ENCODE peak calls at places on chromosomes 6 and 20, in four cellular contexts. C is OCI-LY7, O is foreskin fibroblast, F is fibroblast of pulmonary artery. G is an unnamed sample.

GRCh38 chr20:48625136-48625900 is 202.5 kb downstream of the PREX1 start:
- DNase-seq in C (no peak), O (no peak), F (no peak), G (no peak)

GRCh38 chr6:29504961-29505360 is 17.2 kb upstream of the MAS1L start:
- DNase-seq in C (no peak), O (no peak), F (no peak), G (no peak)

GRCh38 chr20:54938707-54939106 is 463.3 kb downstream of the DOK5 start:
- DNase-seq in C (no peak), O (no peak), F (no peak), G (no peak)

GRCh38 chr6:148747493-148748160 is 797 bp downstream of the UST start:
- DNase-seq in C (peak), O (no peak), F (peak), G (peak)

GRCh38 chr6:115358616-115359015 is 702.1 kb downstream of the FRK start:
- DNase-seq in C (no peak), O (no peak), F (no peak), G (no peak)

GRCh38 chr20:58075980-58076749 is 152.3 kb downstream of the ANKRD60 start:
- DNase-seq in C (no peak), O (no peak), F (peak), G (no peak)

GRCh38 chr6:131652472-131652871 is 15.4 kb downstream of the ENPP3 start:
- DNase-seq in C (no peak), O (no peak), F (no peak), G (no peak)

GRCh38 chr6:155040946-155041345 is 45.8 kb downstream of the TIAM2 start:
- DNase-seq in C (no peak), O (no peak), F (no peak), G (no peak)

GRCh38 chr20:32898721-32899120 is 40.0 kb downstream of the EFCAB8 start:
- DNase-seq in C (no peak), O (peak), F (peak), G (no peak)

GRCh38 chr6:128186724-128187123 is 285.9 kb upstream of the THEMIS start:
- DNase-seq in C (no peak), O (no peak), F (no peak), G (no peak)

GRCh38 chr20:25623225-25623735 is 534 bp downstream of the NANP start:
- DNase-seq in C (peak), O (peak), F (no peak), G (peak)

GRCh38 chr20:57948177-57948955 is 238.6 kb upstream of the PMEPA1 start:
- DNase-seq in C (no peak), O (no peak), F (no peak), G (no peak)

GRCh38 chr6:34723203-34723602 is 26.6 kb upstream of the ILRUN start:
- DNase-seq in C (no peak), O (no peak), F (peak), G (no peak)

GRCh38 chr6:166456360-166457156 is 73.8 kb upstream of the MPC1 start:
- DNase-seq in C (peak), O (no peak), F (peak), G (no peak)

GRCh38 chr20:54474866-54475265 is 527 bp upstream of the DOK5 start:
- DNase-seq in C (no peak), O (no peak), F (no peak), G (no peak)

GRCh38 chr6:43450699-43451131 is 4.6 kb downstream of the DLK2 start:
- DNase-seq in C (no peak), O (no peak), F (no peak), G (no peak)

GRCh38 chr6:166911248-166911677 is 45.1 kb downstream of the RNASET2 start:
- DNase-seq in C (peak), O (no peak), F (no peak), G (no peak)

GRCh38 chr6:165766457-165766856 is 103.4 kb upstream of the PDE10A start:
- DNase-seq in C (no peak), O (no peak), F (peak), G (no peak)

GRCh38 chr20:47508228-47508752 is 6.6 kb downstream of the NCOA3 start:
- DNase-seq in C (peak), O (no peak), F (no peak), G (no peak)

GRCh38 chr6:74357329-74357728 is 661.3 kb downstream of the CD109 start:
- DNase-seq in C (no peak), O (no peak), F (peak), G (no peak)

GRCh38 chr20:3964719-3965118 is 50.6 kb downstream of the RNF24 start:
- DNase-seq in C (no peak), O (no peak), F (no peak), G (no peak)

GRCh38 chr20:44756956-44757355 is 11.3 kb downstream of the KCNK15 start:
- DNase-seq in C (no peak), O (no peak), F (no peak), G (no peak)

GRCh38 chr6:149254241-149254640 is 63.3 kb upstream of the TAB2 start:
- DNase-seq in C (no peak), O (no peak), F (no peak), G (no peak)

GRCh38 chr6:57147955-57148858 is 23.9 kb upstream of the BAG2 start:
- DNase-seq in C (no peak), O (no peak), F (no peak), G (no peak)

GRCh38 chr20:24470031-24470781 is 777 bp downstream of the SYNDIG1 start:
- DNase-seq in C (no peak), O (no peak), F (no peak), G (no peak)

GRCh38 chr6:106084106-106084963 is 1.8 kb upstream of the PRDM1 start:
- DNase-seq in C (peak), O (peak), F (peak), G (peak)

GRCh38 chr6:154041001-154041400 is 2.0 kb downstream of the OPRM1 start:
- DNase-seq in C (no peak), O (no peak), F (no peak), G (no peak)

GRCh38 chr6:126812651-126813050 is 305.8 kb upstream of the RSPO3 start:
- DNase-seq in C (no peak), O (peak), F (peak), G (no peak)

GRCh38 chr20:24610341-24611115 is 141.1 kb downstream of the SYNDIG1 start:
- DNase-seq in C (no peak), O (no peak), F (no peak), G (no peak)

GRCh38 chr20:55086421-55086820 is 611.0 kb downstream of the DOK5 start:
- DNase-seq in C (no peak), O (no peak), F (no peak), G (no peak)

GRCh38 chr6:117573006-117573680 is 29.2 kb downstream of the GOPC start:
- DNase-seq in C (no peak), O (no peak), F (no peak), G (no peak)

GRCh38 chr20:20932156-20932555 is 174.0 kb downstream of the LINC00237 start:
- DNase-seq in C (no peak), O (no peak), F (no peak), G (no peak)

GRCh38 chr6:16109659-16110300 is 19.1 kb upstream of the MYLIP start:
- DNase-seq in C (no peak), O (no peak), F (no peak), G (no peak)

GRCh38 chr20:20712004-20712473 is 405 bp downstream of the RALGAPA2 start:
- DNase-seq in C (no peak), O (no peak), F (no peak), G (no peak)

GRCh38 chr20:57849126-57849867 is 139.5 kb upstream of the PMEPA1 start:
- DNase-seq in C (no peak), O (no peak), F (peak), G (no peak)

GRCh38 chr6:139778688-139779087 is 404.2 kb upstream of the CITED2 start:
- DNase-seq in C (no peak), O (no peak), F (peak), G (no peak)

GRCh38 chr6:100880149-100880900 is 804 bp downstream of the ASCC3 start:
- DNase-seq in C (no peak), O (peak), F (peak), G (no peak)

GRCh38 chr6:20534906-20535305 is 649 bp downstream of the CDKAL1 start:
- DNase-seq in C (peak), O (no peak), F (no peak), G (no peak)

GRCh38 chr6:125191916-125192609 is 38.5 kb downstream of the TPD52L1 start:
- DNase-seq in C (peak), O (peak), F (peak), G (peak)
- TF ChIP-seq CTCF in C (peak), O (peak), F (peak), G (peak)

GRCh38 chr6:62286470-62286843 is 432 bp upstream of the KHDRBS2 start:
- DNase-seq in C (no peak), O (no peak), F (no peak), G (no peak)

GRCh38 chr6:62283359-62283758 is 2.7 kb downstream of the KHDRBS2 start:
- DNase-seq in C (no peak), O (no peak), F (no peak), G (no peak)

GRCh38 chr6:62284725-62285124 is 1.3 kb downstream of the KHDRBS2 start:
- DNase-seq in C (no peak), O (no peak), F (no peak), G (no peak)

GRCh38 chr6:62285612-62286469 is at the start of gene KHDRBS2:
- DNase-seq in C (peak), O (no peak), F (peak), G (peak)

DNA sequence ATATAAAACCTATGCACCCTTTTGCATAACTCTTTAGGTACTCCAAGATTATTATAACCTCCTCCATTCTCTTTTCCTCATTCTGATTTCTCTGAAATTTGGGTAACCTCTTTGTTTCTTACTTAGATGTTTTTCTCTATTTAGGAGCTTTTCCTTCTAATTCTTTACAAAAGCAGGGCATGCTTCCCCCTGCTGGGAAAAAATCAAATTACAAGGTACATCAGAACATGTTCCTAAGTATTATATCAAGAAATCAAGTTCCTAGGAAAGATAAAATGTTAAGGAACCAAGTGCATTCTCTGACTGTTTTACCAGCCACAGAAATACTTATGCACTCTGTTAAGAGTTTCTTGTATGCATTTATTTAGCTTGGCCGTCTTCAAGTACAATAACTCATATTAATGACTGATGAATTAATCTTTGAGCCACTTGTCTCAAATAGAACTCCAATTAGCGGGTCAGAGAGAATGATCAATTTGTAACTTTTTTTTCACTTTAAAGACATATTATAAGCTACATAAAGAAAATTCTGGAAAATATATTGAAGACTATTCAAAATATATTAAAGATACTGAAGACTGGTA is 2.1 kb downstream of the KHDRBS2 start:
- DNase-seq in C (peak), O (no peak), F (peak), G (no peak)
- TF ChIP-seq CTCF in C (peak), O (peak), F (peak), G (peak)

DNA sequence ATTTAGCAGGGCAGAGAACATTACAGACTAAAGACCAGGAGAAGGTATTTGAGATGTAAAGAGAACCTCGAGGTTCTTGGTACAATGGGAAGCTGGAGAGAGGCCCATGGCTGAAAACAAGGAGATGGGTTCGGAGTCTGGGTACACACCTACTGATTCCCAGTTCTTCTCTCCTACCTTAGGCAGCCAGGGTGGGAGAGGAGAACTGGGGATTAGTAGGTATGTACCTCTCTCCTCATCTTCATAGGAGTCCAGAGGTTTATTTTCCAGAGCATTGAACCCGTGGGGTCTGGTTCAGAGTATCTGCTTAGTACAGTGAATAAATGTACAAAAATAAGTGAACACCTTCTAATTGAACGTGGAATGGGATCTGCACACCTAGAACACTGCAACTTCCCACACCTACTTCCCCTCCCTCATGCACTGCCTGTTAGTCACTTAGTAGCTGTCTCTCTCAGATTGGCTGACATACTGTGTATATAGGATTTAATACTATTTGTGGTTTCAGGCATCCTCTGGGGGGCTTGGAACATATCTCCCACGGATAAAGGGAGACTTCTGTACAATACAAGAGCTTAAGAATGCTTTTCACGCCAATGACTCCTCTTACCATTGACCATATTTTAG is 23.5 kb upstream of the NUP153 start:
- DNase-seq in C (no peak), O (no peak), F (no peak), G (no peak)
- TF ChIP-seq CTCF in C (no peak), O (no peak), F (no peak), G (no peak)

DNA sequence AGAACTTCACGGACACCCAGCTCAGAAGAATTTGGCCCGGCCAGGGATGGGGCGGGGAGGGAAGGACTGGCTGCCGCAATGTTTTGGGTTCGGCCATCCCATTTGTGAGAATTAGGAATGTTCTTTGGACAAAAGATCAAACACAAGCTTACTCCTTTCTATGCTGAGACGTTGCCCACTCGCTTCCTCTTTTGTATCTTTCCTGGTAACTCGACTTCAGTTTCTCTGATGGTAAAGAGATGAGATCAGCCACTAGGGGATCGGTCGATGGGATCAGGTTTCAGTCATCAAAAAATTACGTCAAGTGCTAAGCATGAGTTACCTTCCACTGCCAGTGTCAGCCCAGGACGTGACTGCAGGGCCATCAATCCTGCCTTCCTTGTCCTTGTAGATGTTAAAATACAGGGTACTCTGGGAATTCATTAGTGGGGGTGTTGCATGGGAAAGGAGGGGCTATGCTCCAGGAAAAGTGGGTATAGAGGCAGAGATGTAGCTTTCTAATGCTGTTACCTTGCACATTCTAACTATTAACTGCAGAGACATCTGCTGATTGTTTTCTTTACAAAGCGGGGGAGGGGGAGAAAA is 190.2 kb downstream of the TSHZ2 start:
- DNase-seq in C (peak), O (no peak), F (peak), G (peak)
- TF ChIP-seq CTCF in C (peak), O (peak), F (peak), G (no peak)

DNA sequence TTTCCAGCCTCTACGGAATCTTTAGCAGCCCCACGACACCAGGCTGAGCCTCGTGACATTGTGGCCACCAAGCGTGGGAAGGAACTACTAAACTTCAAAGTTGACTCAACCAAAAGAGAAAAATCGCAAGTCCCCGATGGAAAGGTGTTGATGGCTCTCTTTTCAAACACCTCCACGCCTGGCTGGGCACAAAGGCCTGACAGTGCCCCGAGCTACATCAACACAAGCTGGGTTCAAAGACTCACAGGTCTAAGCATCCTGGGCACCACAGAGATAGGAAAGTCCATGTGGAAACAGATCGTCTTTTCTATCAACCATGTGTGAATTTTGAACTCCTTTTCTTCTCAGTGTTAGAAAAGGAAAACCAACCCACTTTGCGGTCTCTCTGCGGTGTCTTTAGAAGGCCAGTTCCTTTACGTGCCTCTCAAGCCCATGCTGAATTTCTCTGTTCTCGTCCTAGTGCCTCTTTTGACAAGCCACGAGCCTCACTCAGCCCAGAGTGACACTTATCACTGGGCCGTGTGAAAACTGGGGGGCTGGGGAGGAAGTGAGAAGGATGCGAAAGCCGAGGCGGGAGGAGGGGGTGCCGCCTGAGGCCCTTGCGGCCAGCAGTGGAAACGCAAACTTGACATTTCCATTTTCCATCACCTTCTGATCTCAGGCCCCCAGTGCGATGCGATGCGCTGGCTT is 59.4 kb downstream of the GFOD1 start:
- DNase-seq in C (peak), O (no peak), F (no peak), G (peak)
- TF ChIP-seq CTCF in C (peak), O (no peak), F (no peak), G (peak)

DNA sequence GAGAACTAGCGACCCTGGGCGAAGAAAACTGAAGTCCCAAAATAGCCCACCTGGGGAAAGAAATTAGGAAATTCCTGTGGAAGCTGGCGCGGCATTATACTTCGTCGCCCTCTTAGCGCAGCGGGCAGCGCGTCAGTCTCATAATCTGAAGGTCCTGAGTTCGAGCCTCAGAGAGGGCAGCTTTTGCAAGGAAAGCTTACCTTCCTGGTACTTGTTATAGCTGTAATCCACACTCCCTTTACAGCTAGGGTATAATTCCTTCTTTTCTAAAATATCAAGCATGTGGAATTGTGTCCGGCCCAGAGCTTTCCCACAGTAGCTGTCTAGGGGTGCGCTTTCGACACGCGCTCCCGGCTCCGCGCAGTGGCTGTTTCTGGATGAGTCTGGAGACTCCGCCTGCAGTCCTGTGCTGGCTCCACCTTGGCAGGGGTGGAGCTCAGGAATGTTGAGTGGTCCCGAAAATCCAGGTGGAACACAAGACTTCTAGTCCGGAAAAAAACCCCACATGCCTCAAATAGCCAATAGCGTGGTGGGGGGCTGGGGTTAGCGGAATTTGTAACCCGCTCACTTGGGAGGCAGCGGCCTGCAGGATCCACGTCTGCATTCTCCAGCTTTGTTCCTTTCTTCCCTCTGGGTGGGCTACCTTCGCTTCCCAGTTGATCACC is 83.7 kb upstream of the ZNF322 start:
- DNase-seq in C (no peak), O (peak), F (peak), G (no peak)
- TF ChIP-seq CTCF in C (no peak), O (no peak), F (no peak), G (no peak)

DNA sequence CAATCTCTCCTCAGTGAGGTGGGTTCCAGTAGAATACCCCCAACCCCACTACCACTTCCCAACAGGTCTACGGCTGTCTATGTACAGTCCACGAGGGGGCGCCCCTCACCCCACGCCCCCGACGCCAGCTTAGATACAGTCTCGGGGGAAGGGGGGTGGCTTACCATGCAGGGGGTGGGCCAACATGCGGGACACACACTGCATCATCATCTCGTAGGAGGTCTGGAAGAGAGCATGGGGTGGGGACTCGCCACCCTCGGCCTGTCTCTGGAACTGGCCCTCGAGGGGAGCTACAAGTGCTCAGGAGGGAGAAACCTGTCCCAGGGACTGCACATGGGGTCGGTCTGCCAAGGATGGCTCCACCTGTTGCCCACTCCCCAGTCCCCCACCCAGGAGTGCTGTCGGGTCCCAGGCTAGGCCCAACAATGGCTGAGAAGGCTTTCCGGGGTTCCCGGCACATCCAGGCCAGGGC is 8.5 kb downstream of the MTCH1 start:
- DNase-seq in C (peak), O (no peak), F (peak), G (peak)
- TF ChIP-seq CTCF in C (peak), O (peak), F (peak), G (peak)